ENCODE peak calls at places on chromosomes 1 and 21, in four cellular contexts. O is cardiac fibroblast, R is ascending aorta, X is neuronal stem cell. I is an unnamed sample.

GRCh38 chr1:171245458-171246064 is 2.7 kb upstream of the FMO1 start:
- DNase-seq in O (peak; percentile 61), R (no peak), X (peak; percentile 30), I (no peak)

GRCh38 chr1:22326931-22327330 is 124.7 kb upstream of the ZBTB40 start:
- DNase-seq in O (no peak), R (no peak), X (no peak), I (no peak)

GRCh38 chr21:35478096-35479080 is 429.3 kb upstream of the RUNX1 start:
- DNase-seq in O (peak; percentile 84), R (no peak), X (no peak), I (no peak)

GRCh38 chr1:26626994-26627393 is 68.8 kb upstream of the ARID1A start:
- DNase-seq in O (peak; percentile 58), R (peak; percentile 79), X (no peak), I (no peak)

GRCh38 chr21:45979651-45980050 is 1.9 kb upstream of the COL6A1 start:
- DNase-seq in O (no peak), R (peak; percentile 63), X (no peak), I (no peak)

GRCh38 chr1:182601416-182601786 is 2.8 kb downstream of the RGS16 start:
- DNase-seq in O (peak; percentile 87), R (peak; percentile 80), X (peak; percentile 84), I (no peak)

GRCh38 chr1:205976708-205977107 is 26.5 kb downstream of the RAB7B start:
- DNase-seq in O (peak; percentile 45), R (no peak), X (no peak), I (no peak)

GRCh38 chr21:45324430-45325205 is 36.9 kb upstream of the POFUT2 start:
- DNase-seq in O (no peak), R (no peak), X (no peak), I (no peak)

GRCh38 chr1:27418326-27418761 is 25.9 kb downstream of the GPR3 start:
- DNase-seq in O (peak; percentile 96), R (peak; percentile 86), X (no peak), I (peak; percentile 88)

GRCh38 chr1:114668784-114669561 is 876 bp downstream of the DENND2C start:
- DNase-seq in O (peak; percentile 8), R (no peak), X (peak; percentile 5), I (no peak)

GRCh38 chr21:33644383-33645074 is 2.2 kb downstream of the ITSN1 start:
- DNase-seq in O (peak; percentile 90), R (no peak), X (no peak), I (peak; percentile 43)

GRCh38 chr1:152165291-152166077 is 6.5 kb upstream of the RPTN start:
- DNase-seq in O (no peak), R (no peak), X (no peak), I (no peak)

GRCh38 chr1:220347654-220348175 is 75.5 kb upstream of the RAB3GAP2 start:
- DNase-seq in O (no peak), R (no peak), X (no peak), I (no peak)

GRCh38 chr1:51850420-51851297 is 27.9 kb downstream of the NRDC start:
- DNase-seq in O (no peak), R (no peak), X (no peak), I (no peak)

GRCh38 chr1:204920511-204920910 is 49.8 kb downstream of the NFASC start:
- DNase-seq in O (no peak), R (no peak), X (no peak), I (no peak)

GRCh38 chr1:184388671-184389292 is 2.0 kb downstream of the C1orf21 start:
- DNase-seq in O (no peak), R (no peak), X (no peak), I (no peak)

GRCh38 chr1:48772221-48772620 is 4.5 kb downstream of the BEND5 start:
- DNase-seq in O (no peak), R (no peak), X (no peak), I (no peak)

GRCh38 chr1:48773133-48773532 is 3.6 kb downstream of the BEND5 start:
- DNase-seq in O (no peak), R (no peak), X (no peak), I (no peak)

GRCh38 chr1:48777219-48777895 is 666 bp upstream of the BEND5 start:
- DNase-seq in O (no peak), R (no peak), X (peak; percentile 26), I (no peak)

GRCh38 chr1:48776400-48777218 is at the start of gene BEND5:
- DNase-seq in O (peak; percentile 45), R (peak; percentile 73), X (peak; percentile 81), I (peak; percentile 25)

GRCh38 chr1:48775817-48776399 is 783 bp downstream of the BEND5 start:
- DNase-seq in O (no peak), R (no peak), X (no peak), I (no peak)
- H3K4me3 ChIP-seq in O (no peak overlapping the region), R (peak overlapping the region; percentile 98), X (peak overlapping the region; percentile 83), I (peak overlapping the region; percentile 75)

GRCh38 chr1:193568451-193568985 is 382.1 kb upstream of the B3GALT2 start:
- DNase-seq in O (no peak), R (no peak), X (no peak), I (no peak)

GRCh38 chr1:193569696-193570269 is 383.4 kb upstream of the B3GALT2 start:
- DNase-seq in O (peak; percentile 57), R (no peak), X (no peak), I (peak; percentile 73)

GRCh38 chr1:193566735-193567134 is 380.3 kb upstream of the B3GALT2 start:
- DNase-seq in O (no peak), R (no peak), X (no peak), I (no peak)

GRCh38 chr1:193569096-193569495 is 382.7 kb upstream of the B3GALT2 start:
- DNase-seq in O (no peak), R (no peak), X (no peak), I (no peak)

GRCh38 chr1:193567937-193568336 is 381.5 kb upstream of the B3GALT2 start:
- DNase-seq in O (no peak), R (no peak), X (no peak), I (no peak)
- H3K4me3 ChIP-seq in O (no peak overlapping the region), R (no peak overlapping the region), X (no peak overlapping the region), I (no peak overlapping the region)

GRCh38 chr1:31760422-31760900 is 3.7 kb downstream of the ADGRB2 start:
- DNase-seq in O (no peak), R (no peak), X (no peak), I (no peak)

GRCh38 chr1:31760901-31761470 is 3.2 kb downstream of the ADGRB2 start:
- DNase-seq in O (peak; percentile 67), R (peak; percentile 89), X (peak; percentile 82), I (no peak)

GRCh38 chr1:31762726-31763670 is 1.1 kb downstream of the ADGRB2 start:
- DNase-seq in O (peak; percentile 55), R (peak; percentile 82), X (peak; percentile 72), I (no peak)

GRCh38 chr1:31762323-31762722 is 1.8 kb downstream of the ADGRB2 start:
- DNase-seq in O (no peak), R (no peak), X (no peak), I (no peak)

DNA sequence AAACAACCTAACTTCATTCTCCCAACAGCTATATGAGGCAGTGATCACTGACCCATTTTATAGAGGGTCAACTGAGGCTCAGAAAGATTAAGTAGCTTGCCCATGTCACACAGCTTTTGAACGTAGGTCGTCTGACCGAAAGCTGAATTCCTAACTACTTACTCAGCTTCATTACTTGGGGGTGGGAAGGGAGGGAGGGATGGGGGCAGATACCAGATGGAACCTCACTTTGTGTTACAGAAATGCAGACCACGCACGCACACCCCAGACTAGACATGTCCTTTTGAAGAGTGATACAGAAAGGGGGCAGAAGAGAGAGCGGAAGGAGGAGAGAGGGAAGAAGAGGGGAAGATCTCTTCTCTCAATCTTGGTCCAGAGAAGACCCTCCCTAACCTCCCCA is 2.3 kb downstream of the ADGRB2 start:
- DNase-seq in O (peak; percentile 45), R (no peak), X (no peak), I (no peak)
- H3K4me3 ChIP-seq in O (no peak overlapping the region), R (no peak overlapping the region), X (no peak overlapping the region), I (no peak overlapping the region)

GRCh38 chr1:42385283-42385682 is 4.7 kb downstream of the RIMKLA start:
- DNase-seq in O (peak; percentile 20), R (no peak), X (no peak), I (peak; percentile 18)

GRCh38 chr1:42380617-42381423 is at the start of gene RIMKLA:
- DNase-seq in O (peak; percentile 21), R (peak; percentile 63), X (peak; percentile 75), I (no peak)

GRCh38 chr1:42379794-42380616 is 587 bp upstream of the RIMKLA start:
- DNase-seq in O (peak; percentile 17), R (no peak), X (peak; percentile 35), I (no peak)

GRCh38 chr1:42386051-42386450 is 5.5 kb downstream of the RIMKLA start:
- DNase-seq in O (no peak), R (no peak), X (no peak), I (no peak)

GRCh38 chr1:42381424-42381673 is 757 bp downstream of the RIMKLA start:
- DNase-seq in O (no peak), R (no peak), X (no peak), I (no peak)
- H3K4me3 ChIP-seq in O (no peak overlapping the region), R (peak overlapping the region; percentile 82), X (peak overlapping the region; percentile 52), I (no peak overlapping the region)

DNA sequence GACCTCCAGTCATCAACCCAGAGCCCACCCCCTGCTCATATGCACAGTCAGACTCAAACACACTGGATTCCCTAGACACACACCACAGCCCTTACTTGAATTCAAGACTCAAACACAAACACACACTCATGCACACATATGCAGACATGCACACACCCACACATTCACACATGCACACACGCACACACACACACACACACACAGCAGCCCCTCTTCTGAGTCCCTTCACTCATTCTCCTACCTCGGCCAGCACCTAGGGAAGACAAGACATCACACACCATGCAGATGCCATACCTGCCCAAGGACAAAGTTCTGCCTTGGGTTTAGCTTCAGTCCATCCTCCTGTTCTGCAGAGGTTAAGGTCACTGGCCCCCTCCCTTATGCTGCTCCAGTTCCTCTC is 1.6 kb upstream of the HCRTR1 start:
- DNase-seq in O (no peak), R (no peak), X (no peak), I (no peak)
- H3K4me3 ChIP-seq in O (no peak overlapping the region), R (no peak overlapping the region), X (no peak overlapping the region), I (no peak overlapping the region)

GRCh38 chr1:190579517-190580193 is 102.0 kb upstream of the BRINP3 start:
- DNase-seq in O (no peak), R (no peak), X (no peak), I (no peak)

GRCh38 chr1:190578531-190578930 is 100.9 kb upstream of the BRINP3 start:
- DNase-seq in O (no peak), R (no peak), X (no peak), I (no peak)

GRCh38 chr1:190583862-190584261 is 106.2 kb upstream of the BRINP3 start:
- DNase-seq in O (no peak), R (no peak), X (no peak), I (no peak)

DNA sequence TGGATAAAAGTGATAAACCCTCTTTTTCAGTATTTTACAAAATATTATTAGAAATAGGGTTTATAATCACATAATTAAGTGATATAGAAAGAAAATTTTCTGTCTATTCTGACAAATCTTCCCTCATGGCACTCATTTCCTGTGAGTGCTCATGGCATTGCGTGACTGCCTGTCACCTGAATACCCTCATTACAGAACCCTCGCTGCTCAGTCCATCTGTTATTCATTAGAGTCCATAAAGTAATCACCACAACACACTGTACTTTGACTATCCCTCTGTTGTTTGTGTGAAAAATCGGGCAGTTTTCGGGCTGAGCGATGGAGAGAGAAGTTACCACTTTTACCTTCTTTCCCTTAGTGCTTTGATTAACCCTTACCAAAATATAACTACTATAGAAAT is 100.4 kb upstream of the BRINP3 start:
- DNase-seq in O (no peak), R (no peak), X (no peak), I (peak; percentile 14)
- H3K4me3 ChIP-seq in O (no peak overlapping the region), R (no peak overlapping the region), X (no peak overlapping the region), I (no peak overlapping the region)